ENCODE peak calls at places on chromosomes 2 and 18, in eight cellular contexts. F is transverse colon, C is breast epithelium, X is esophagus squamous epithelium, O is HepG2, L is ovary, Q is thyroid gland, Z is tibial nerve. G is an unnamed sample.

GRCh38 chr18:51192026-51192425 is 5.5 kb downstream of the MEX3C start:
- DNase-seq in F (no peak), C (no peak), X (no peak), O (no peak), L (no peak), Q (no peak), Z (no peak), G (no peak)

GRCh38 chr2:176161817-176162626 is 4.9 kb downstream of the HOXD3 start:
- DNase-seq in F (no peak), C (no peak), X (no peak), O (no peak), L (no peak), Q (peak), Z (no peak), G (no peak)

GRCh38 chr2:156589381-156590079 is 153.4 kb downstream of the GPD2 start:
- DNase-seq in F (peak), C (no peak), X (no peak), O (peak), L (peak), Q (peak), Z (no peak), G (peak)

GRCh38 chr2:224682121-224682520 is 34.0 kb downstream of the CCDC195 start:
- DNase-seq in F (no peak), C (no peak), X (no peak), O (no peak), L (no peak), Q (no peak), Z (no peak), G (no peak)

GRCh38 chr18:45566025-45566740 is 49.1 kb upstream of the SLC14A2 start:
- DNase-seq in F (no peak), C (no peak), X (no peak), O (no peak), L (no peak), Q (no peak), Z (peak), G (no peak)

GRCh38 chr2:168350380-168350779 is 103.0 kb upstream of the STK39 start:
- DNase-seq in F (peak), C (no peak), X (no peak), O (no peak), L (no peak), Q (peak), Z (no peak), G (no peak)

GRCh38 chr2:226813148-226813701 is 13.6 kb upstream of the IRS1 start:
- DNase-seq in F (no peak), C (no peak), X (no peak), O (no peak), L (no peak), Q (no peak), Z (no peak), G (peak)

GRCh38 chr2:168316073-168316440 is 68.7 kb upstream of the STK39 start:
- DNase-seq in F (no peak), C (no peak), X (no peak), O (no peak), L (no peak), Q (no peak), Z (no peak), G (no peak)

GRCh38 chr2:132384491-132385186 is 32.0 kb upstream of the GPR39 start:
- DNase-seq in F (no peak), C (no peak), X (no peak), O (no peak), L (no peak), Q (no peak), Z (no peak), G (no peak)

GRCh38 chr2:72027426-72028161 is 120.1 kb downstream of the CYP26B1 start:
- DNase-seq in F (no peak), C (peak), X (no peak), O (no peak), L (no peak), Q (no peak), Z (no peak), G (no peak)

GRCh38 chr2:132417430-132418035 is 928 bp downstream of the GPR39 start:
- DNase-seq in F (peak), C (no peak), X (no peak), O (no peak), L (no peak), Q (no peak), Z (no peak), G (no peak)

GRCh38 chr2:64565358-64565757 is 41.2 kb downstream of the AFTPH start:
- DNase-seq in F (no peak), C (no peak), X (no peak), O (no peak), L (no peak), Q (no peak), Z (no peak), G (no peak)

GRCh38 chr2:184534986-184535385 is 63.3 kb upstream of the ZNF804A start:
- DNase-seq in F (no peak), C (no peak), X (no peak), O (no peak), L (no peak), Q (no peak), Z (no peak), G (no peak)

GRCh38 chr18:46148810-46149209 is 44.6 kb downstream of the HAUS1 start:
- DNase-seq in F (peak), C (peak), X (no peak), O (peak), L (no peak), Q (peak), Z (peak), G (peak)

GRCh38 chr2:149666809-149667208 is 79.2 kb upstream of the MMADHC start:
- DNase-seq in F (no peak), C (no peak), X (no peak), O (no peak), L (no peak), Q (no peak), Z (no peak), G (no peak)

GRCh38 chr2:8547284-8548064 is 134.4 kb upstream of the ID2 start:
- DNase-seq in F (peak), C (no peak), X (no peak), O (no peak), L (no peak), Q (no peak), Z (no peak), G (no peak)

GRCh38 chr18:57819671-57820460 is 16.8 kb upstream of the ATP8B1 start:
- DNase-seq in F (peak), C (peak), X (no peak), O (peak), L (no peak), Q (peak), Z (peak), G (peak)

GRCh38 chr2:101328474-101329007 is 20.0 kb upstream of the RNF149 start:
- DNase-seq in F (peak), C (no peak), X (no peak), O (no peak), L (no peak), Q (no peak), Z (peak), G (no peak)

GRCh38 chr18:34978953-34979608 is 62.1 kb upstream of the MAPRE2 start:
- DNase-seq in F (peak), C (peak), X (no peak), O (peak), L (peak), Q (peak), Z (peak), G (peak)

GRCh38 chr2:1935476-1935875 is 191.2 kb upstream of the PXDN start:
- DNase-seq in F (no peak), C (no peak), X (no peak), O (no peak), L (no peak), Q (peak), Z (no peak), G (no peak)

GRCh38 chr18:56284319-56284718 is 354.1 kb downstream of the TXNL1 start:
- DNase-seq in F (no peak), C (no peak), X (no peak), O (no peak), L (no peak), Q (no peak), Z (no peak), G (no peak)

GRCh38 chr2:105655244-105655643 is 89.5 kb upstream of the NCK2 start:
- DNase-seq in F (no peak), C (no peak), X (no peak), O (no peak), L (no peak), Q (no peak), Z (no peak), G (no peak)

GRCh38 chr2:207288628-207289027 is 122.9 kb upstream of the KLF7 start:
- DNase-seq in F (no peak), C (no peak), X (no peak), O (no peak), L (no peak), Q (no peak), Z (no peak), G (no peak)

GRCh38 chr18:76819411-76820136 is 2.8 kb upstream of the ZNF236 start:
- DNase-seq in F (no peak), C (no peak), X (no peak), O (no peak), L (no peak), Q (no peak), Z (no peak), G (no peak)

GRCh38 chr18:9335255-9336045 is 877 bp downstream of the TWSG1 start:
- DNase-seq in F (no peak), C (no peak), X (no peak), O (no peak), L (no peak), Q (no peak), Z (no peak), G (no peak)

GRCh38 chr2:100733344-100734187 is 86.4 kb upstream of the NPAS2 start:
- DNase-seq in F (no peak), C (peak), X (no peak), O (peak), L (no peak), Q (no peak), Z (peak), G (no peak)

GRCh38 chr2:223944704-223945531 is at the start of gene WDFY1:
- DNase-seq in F (peak), C (peak), X (peak), O (peak), L (peak), Q (peak), Z (peak), G (peak)

GRCh38 chr2:1052671-1053270 is 102.1 kb downstream of the SNTG2 start:
- DNase-seq in F (no peak), C (no peak), X (no peak), O (no peak), L (no peak), Q (no peak), Z (no peak), G (no peak)

GRCh38 chr2:9543557-9543956 is 12.1 kb downstream of the ADAM17 start:
- DNase-seq in F (no peak), C (no peak), X (no peak), O (no peak), L (no peak), Q (no peak), Z (no peak), G (no peak)

GRCh38 chr2:175461839-175462238 is 280.3 kb upstream of the ATP5MC3 start:
- DNase-seq in F (no peak), C (no peak), X (no peak), O (peak), L (no peak), Q (no peak), Z (no peak), G (no peak)

GRCh38 chr2:176392744-176393414 is 123.6 kb downstream of the MTX2 start:
- DNase-seq in F (no peak), C (no peak), X (no peak), O (no peak), L (no peak), Q (no peak), Z (no peak), G (no peak)

GRCh38 chr2:1911811-1912210 is 167.5 kb upstream of the PXDN start:
- DNase-seq in F (no peak), C (no peak), X (no peak), O (no peak), L (no peak), Q (peak), Z (no peak), G (no peak)

GRCh38 chr2:176188218-176188968 is at the start of gene HOXD1:
- DNase-seq in F (peak), C (no peak), X (no peak), O (peak), L (peak), Q (no peak), Z (no peak), G (no peak)

GRCh38 chr2:161273038-161273760 is 35.0 kb upstream of the PSMD14 start:
- DNase-seq in F (no peak), C (no peak), X (no peak), O (peak), L (no peak), Q (no peak), Z (peak), G (peak)

GRCh38 chr2:234593636-234594035 is 96.8 kb upstream of the ARL4C start:
- DNase-seq in F (no peak), C (no peak), X (no peak), O (no peak), L (no peak), Q (no peak), Z (no peak), G (no peak)

GRCh38 chr2:162556996-162557395 is 213.1 kb downstream of the GCA start:
- DNase-seq in F (no peak), C (no peak), X (no peak), O (no peak), L (no peak), Q (no peak), Z (no peak), G (no peak)

GRCh38 chr2:70785137-70785911 is 5.1 kb downstream of the FIGLA start:
- DNase-seq in F (no peak), C (no peak), X (no peak), O (peak), L (no peak), Q (peak), Z (no peak), G (peak)

GRCh38 chr2:816278-816677 is 134.4 kb upstream of the SNTG2 start:
- DNase-seq in F (no peak), C (no peak), X (no peak), O (no peak), L (no peak), Q (no peak), Z (no peak), G (no peak)

GRCh38 chr2:202238234-202239197 is at the start of gene SUMO1:
- DNase-seq in F (peak), C (peak), X (peak), O (peak), L (peak), Q (peak), Z (peak), G (peak)

DNA sequence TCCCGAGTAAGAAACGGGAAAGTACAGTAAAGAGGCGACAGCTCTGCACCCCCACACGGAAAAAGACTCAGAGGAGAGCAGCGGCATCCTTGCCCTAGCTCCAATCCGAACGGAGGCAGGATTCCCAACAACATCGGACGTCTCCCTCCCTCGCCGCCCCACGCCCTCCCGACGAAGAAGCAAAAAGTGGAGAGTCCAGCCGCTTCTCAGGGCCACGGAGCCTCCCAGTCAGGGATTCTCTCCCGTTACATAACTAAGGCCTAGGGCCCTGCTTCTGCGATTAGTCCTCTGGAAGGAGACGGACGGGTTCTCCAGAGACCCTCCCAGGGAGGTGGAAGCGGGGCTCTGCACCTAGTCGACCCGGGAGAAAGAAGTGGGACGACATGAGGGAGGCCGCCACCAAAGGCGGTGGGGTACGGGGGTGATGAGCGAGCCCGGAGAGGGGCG is 587 bp downstream of the SUMO1 start:
- DNase-seq in F (peak), C (no peak), X (no peak), O (peak), L (no peak), Q (peak), Z (peak), G (peak)
- TF ChIP-seq POLR2A in F (no peak), C (no peak), X (no peak), O (no peak), L (no peak), Q (no peak), Z (no peak), G (no peak)

GRCh38 chr2:152468832-152469692 is 134.1 kb downstream of the FMNL2 start:
- DNase-seq in F (peak), C (no peak), X (no peak), O (no peak), L (no peak), Q (no peak), Z (no peak), G (no peak)
- TF ChIP-seq POLR2A in F (no peak), C (no peak), X (no peak), O (no peak), L (no peak), Q (no peak), Z (no peak), G (no peak)

GRCh38 chr2:236988690-236989639 is 96.7 kb upstream of the COPS8 start:
- DNase-seq in F (peak), C (peak), X (no peak), O (peak), L (no peak), Q (peak), Z (peak), G (no peak)
- TF ChIP-seq POLR2A in F (no peak), C (peak), X (no peak), O (no peak), L (no peak), Q (peak), Z (no peak), G (no peak)

GRCh38 chr2:20693317-20693716 is 26.4 kb downstream of the GDF7 start:
- DNase-seq in F (no peak), C (no peak), X (no peak), O (no peak), L (no peak), Q (no peak), Z (no peak), G (no peak)
- TF ChIP-seq POLR2A in F (no peak), C (no peak), X (no peak), O (no peak), L (no peak), Q (no peak), Z (no peak), G (no peak)

GRCh38 chr2:135743860-135744259 is 2.2 kb downstream of the UBXN4 start:
- DNase-seq in F (no peak), C (no peak), X (no peak), O (peak), L (no peak), Q (no peak), Z (no peak), G (peak)

GRCh38 chr2:135741043-135741394 is 636 bp upstream of the UBXN4 start:
- DNase-seq in F (no peak), C (no peak), X (no peak), O (no peak), L (no peak), Q (no peak), Z (no peak), G (no peak)

GRCh38 chr2:135744761-135745314 is 3.2 kb downstream of the UBXN4 start:
- DNase-seq in F (no peak), C (no peak), X (no peak), O (peak), L (no peak), Q (peak), Z (no peak), G (peak)

GRCh38 chr2:135741395-135742306 is at the start of gene UBXN4:
- DNase-seq in F (peak), C (peak), X (peak), O (peak), L (peak), Q (peak), Z (peak), G (peak)

DNA sequence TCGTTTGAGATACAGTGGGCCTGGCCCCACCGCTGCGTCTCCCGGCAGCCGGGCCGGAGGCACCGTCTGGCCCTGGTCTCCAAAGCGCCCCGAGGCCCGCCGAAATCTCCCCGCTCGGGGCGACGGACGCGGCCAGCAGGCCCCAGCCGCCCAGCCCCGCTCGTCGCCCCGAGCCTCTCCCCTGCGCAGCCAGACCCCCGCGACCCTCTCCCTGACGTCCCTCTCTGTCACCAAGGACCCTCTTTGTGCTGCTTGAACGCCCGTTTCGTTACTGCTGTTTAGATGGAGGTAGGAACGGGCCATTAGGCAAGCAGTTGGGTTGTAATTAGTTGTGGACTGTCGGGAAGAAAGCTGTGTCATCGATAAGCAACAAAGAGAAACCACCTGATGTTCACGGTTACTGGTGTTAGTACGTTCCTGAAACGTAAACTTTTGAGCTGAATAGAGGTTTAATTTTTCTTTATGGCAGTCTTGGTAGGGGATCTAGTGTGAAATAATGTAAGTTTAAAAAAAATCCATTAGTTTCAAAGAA is 718 bp downstream of the UBXN4 start:
- DNase-seq in F (peak), C (no peak), X (no peak), O (peak), L (no peak), Q (peak), Z (peak), G (peak)
- TF ChIP-seq POLR2A in F (peak), C (no peak), X (no peak), O (no peak), L (peak), Q (peak), Z (peak), G (no peak)

DNA sequence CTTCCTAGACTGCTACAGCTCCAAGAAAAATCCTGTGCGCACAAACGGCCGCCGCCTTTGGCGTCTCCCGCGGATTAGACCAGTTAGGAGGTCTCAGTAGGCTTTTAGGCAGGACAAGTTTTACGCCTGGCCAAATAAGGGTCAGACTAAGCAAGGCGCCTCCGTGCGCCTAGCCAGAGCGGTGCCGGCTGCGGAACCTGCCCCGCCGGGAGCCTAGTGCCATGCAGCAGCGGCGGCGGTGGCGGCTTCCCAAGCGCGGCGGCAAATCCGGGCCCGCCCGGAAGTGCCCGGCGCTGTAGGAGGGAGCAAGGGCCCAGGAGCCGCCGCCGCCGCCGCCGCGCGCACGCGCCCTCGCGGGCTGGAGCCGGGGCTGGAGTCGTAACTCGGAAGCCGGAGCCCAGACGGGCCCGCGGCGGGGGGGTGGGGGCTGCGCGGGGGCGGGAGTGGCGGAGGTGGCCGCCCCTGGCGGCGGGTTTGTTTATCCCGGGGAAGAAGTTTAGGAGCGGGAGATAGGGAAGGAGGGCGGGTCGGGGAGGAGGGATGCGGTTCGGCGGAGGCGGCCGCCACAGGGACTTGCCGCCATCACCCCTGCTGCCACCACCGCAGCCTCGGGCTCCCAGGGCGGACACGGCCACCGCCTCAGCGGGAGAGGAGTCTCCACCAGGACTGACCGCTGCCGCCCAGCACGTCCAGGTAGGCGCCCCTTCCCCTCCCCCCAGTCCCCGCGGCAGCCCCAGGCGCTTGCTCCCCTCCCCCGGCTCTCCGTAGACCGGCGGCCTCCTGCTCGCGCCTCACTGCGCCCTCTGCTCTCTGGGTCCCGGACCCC is at the start of gene SPOPL:
- DNase-seq in F (peak), C (peak), X (peak), O (peak), L (peak), Q (peak), Z (peak), G (peak)
- TF ChIP-seq POLR2A in F (peak), C (peak), X (no peak), O (peak), L (peak), Q (peak), Z (no peak), G (peak)

GRCh38 chr2:28544915-28545589 is 49.2 kb downstream of the PLB1 start:
- DNase-seq in F (peak), C (no peak), X (no peak), O (peak), L (no peak), Q (no peak), Z (no peak), G (no peak)
- TF ChIP-seq POLR2A in F (peak), C (no peak), X (no peak), O (no peak), L (no peak), Q (no peak), Z (no peak), G (no peak)